ENCODE peak calls at places on chromosomes 11 and 22, in four cellular contexts. Q is cardiac muscle cell, C is PC-9, J is thyroid gland. S is an unnamed sample.
A peak's percentile ranks its signal among the peaks of the same experiment; 100 is the strongest.

GRCh38 chr11:108037636-108038035 is 28.9 kb downstream of the CUL5 start:
- DNase-seq in Q (peak; percentile 8), C (no peak), J (no peak), S (no peak)

GRCh38 chr11:58562375-58562800 is 13.3 kb downstream of the LPXN start:
- DNase-seq in C (no peak), J (no peak), Q (no peak), S (no peak)

GRCh38 chr11:36421546-36422155 is 88.4 kb downstream of the TRAF6 start:
- DNase-seq in C (no peak), J (no peak), Q (no peak), S (no peak)

GRCh38 chr22:37201066-37201820 is 11.0 kb downstream of the SSTR3 start:
- DNase-seq in J (no peak), C (no peak), Q (no peak), S (no peak)

GRCh38 chr22:35727436-35727835 is 9.8 kb downstream of the APOL5 start:
- DNase-seq in Q (peak; percentile 74), J (no peak), C (no peak), S (no peak)

GRCh38 chr11:117273550-117274289 is 17.4 kb upstream of the BACE1-AS start:
- DNase-seq in C (no peak), J (no peak), Q (peak; percentile 83), S (peak; percentile 61)

GRCh38 chr11:9765320-9766101 is 101.6 kb downstream of the SWAP70 start:
- DNase-seq in Q (peak; percentile 97), C (no peak), J (peak; percentile 22), S (no peak)

GRCh38 chr11:107928767-107929507 is 689 bp downstream of the RAB39A start:
- DNase-seq in Q (no peak), C (no peak), J (no peak), S (no peak)

GRCh38 chr11:44096360-44097188 is 1.1 kb downstream of the EXT2 start:
- DNase-seq in C (peak; percentile 86), Q (peak; percentile 27), J (no peak), S (peak; percentile 84)

GRCh38 chr22:23178512-23179254 is 1.6 kb upstream of the BCR start:
- DNase-seq in C (no peak), J (peak; percentile 72), Q (peak; percentile 72), S (peak; percentile 67)

GRCh38 chr11:34274712-34275398 is 83.0 kb downstream of the ABTB2 start:
- DNase-seq in Q (peak; percentile 99), J (peak; percentile 93), C (peak; percentile 100), S (peak; percentile 99)

GRCh38 chr11:108592591-108593213 is 866 bp downstream of the EXPH5 start:
- DNase-seq in J (peak; percentile 36), C (no peak), Q (no peak), S (peak; percentile 30)

GRCh38 chr11:2777871-2778629 is 78.3 kb upstream of the KCNQ1OT1 start:
- DNase-seq in C (no peak), J (peak; percentile 19), Q (no peak), S (no peak)

GRCh38 chr11:35005156-35005780 is 88.8 kb downstream of the PDHX start:
- DNase-seq in Q (no peak), C (peak; percentile 47), J (no peak), S (no peak)

GRCh38 chr22:30206964-30207363 is 39.6 kb downstream of the LIF start:
- DNase-seq in Q (peak; percentile 94), C (peak; percentile 99), J (no peak), S (peak; percentile 88)
- H3K27ac ChIP-seq in Q (no peak overlapping the region), C (peak overlapping the region; percentile 98), J (no peak overlapping the region), S (peak overlapping the region; percentile 96)

DNA sequence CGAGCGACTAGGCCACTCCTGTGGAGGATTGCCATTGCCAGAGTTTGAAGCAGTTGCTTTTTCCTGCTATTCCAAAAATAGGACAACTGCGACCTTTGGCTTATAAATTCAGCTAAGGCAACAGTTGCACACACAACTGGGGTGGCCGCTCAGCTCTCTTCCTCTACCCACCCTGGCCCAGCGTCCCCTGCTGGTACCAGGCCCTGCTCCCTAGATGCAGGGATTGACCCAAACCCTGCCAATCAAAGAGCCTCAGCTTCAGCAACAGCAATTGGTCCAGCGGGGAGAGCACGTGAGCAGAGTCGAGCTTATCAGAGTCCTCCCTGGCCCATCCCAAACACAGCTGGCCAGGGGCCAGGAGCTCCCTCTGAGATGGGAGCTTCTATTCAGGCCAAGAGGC is 22.0 kb upstream of the CABP2 start:
- DNase-seq in Q (peak; percentile 21), C (no peak), J (peak; percentile 90), S (no peak)
- TF ChIP-seq CTCF in Q (no peak), C (no peak), J (no peak), S (no peak)

GRCh38 chr11:14422814-14423182 is 63.8 kb upstream of the RRAS2 start:
- DNase-seq in C (no peak), J (no peak), Q (no peak), S (no peak)
- H3K27ac ChIP-seq in C (peak overlapping the region; percentile 85), J (no peak overlapping the region), Q (no peak overlapping the region), S (peak overlapping the region; percentile 86)

DNA sequence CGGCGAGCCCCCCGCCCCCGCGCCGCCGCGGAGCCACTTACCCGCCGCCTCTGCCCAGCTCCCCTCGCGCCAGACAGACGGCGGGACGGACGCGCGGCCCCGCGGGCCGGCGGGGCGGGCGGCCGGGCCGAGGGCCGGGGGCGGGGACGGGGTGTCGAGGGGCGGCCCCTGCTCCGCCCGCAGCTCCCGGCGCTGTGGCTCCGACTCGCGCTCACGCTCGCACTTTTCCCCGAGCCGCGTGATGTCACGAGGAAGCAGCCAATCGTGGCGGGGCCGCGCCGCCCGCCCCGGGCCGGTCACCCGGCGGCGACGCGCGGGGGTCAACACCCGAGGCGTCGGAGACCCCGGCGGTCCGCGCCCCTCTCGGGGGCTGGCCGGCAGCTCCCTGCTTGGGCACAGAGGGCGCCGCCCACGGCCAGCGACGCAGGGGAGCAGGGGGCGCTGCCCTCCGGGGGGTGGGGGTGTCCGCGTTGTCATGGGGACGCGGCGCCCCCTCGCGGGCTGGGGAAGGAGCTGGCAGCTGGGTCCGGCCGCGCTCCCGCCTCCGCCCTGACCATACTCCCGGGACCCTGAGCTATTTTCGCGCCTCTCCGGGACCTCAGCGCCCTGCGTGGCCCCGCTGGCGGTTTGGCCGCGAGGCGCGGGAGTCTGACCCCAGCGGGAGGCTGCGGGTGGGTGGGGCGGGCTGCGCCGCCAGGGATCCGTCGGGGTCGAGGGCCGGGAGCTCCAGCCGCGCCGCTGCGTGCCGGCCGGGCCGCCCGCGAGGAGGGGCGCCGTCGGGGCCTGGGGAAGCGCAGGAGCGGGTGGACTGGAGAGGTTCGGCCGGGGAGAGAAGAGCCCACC is at the start of gene CHRM4:
- DNase-seq in Q (peak; percentile 52), C (peak; percentile 32), J (no peak), S (peak; percentile 51)
- TF ChIP-seq CTCF in Q (peak; percentile 39), C (peak; percentile 34), J (no peak), S (peak; percentile 37)

DNA sequence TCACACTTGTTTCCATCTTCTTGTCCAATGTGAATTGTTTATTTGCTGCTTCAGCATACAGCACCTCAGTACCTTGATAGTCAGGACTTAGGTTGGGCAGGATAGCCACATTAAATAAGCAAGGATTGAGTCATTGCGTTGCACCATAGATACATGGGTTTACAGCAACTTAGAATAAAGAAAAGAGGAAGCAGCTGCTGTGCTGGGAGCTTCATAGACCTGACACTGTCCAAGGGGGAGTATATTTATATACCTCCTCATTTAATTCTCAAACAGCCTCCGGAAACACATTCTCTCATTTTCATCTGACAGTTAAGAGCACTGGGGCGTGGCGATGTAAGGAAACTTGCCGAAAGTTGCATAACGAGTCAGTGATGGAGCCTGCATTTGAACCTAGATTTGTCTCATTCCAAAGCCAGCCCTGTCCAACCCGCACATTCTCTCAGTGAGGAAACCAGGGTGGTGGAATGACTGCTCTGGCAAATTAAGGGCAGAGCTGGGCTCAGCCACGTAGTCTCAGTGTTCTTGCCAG is 42.2 kb downstream of the UBASH3B start:
- DNase-seq in Q (peak; percentile 70), C (peak; percentile 93), J (no peak), S (peak; percentile 85)
- H3K27ac ChIP-seq in Q (no peak overlapping the region), C (peak overlapping the region; percentile 55), J (no peak overlapping the region), S (peak overlapping the region; percentile 38)

S was measured in RWPE1.